ENCODE peak calls at places on chromosome 13, in nine cellular contexts. K is T-helper 2 cell; V is globus pallidus; Y is Calu3; I is HT-29; F is AG08395; E is activated naive CD4-positive, alpha-beta T cell treated with anti-CD3 and anti-CD28 coated beads, Interleukin-2, amount 50 U/mL, for 72 hours; W is activated T-cell treated with anti-CD3 and anti-CD28 coated beads, Interleukin-2, amount 50 U/mL, for 72 hours; T is stimulated activated CD4-positive, alpha-beta T cell treated with anti-CD3 and anti-CD28 coated beads, Interleukin-12 subunit alpha, Interleukin-12 subunit beta, amount 100 ng/mL, for 48 hours. O is an unnamed sample.

GRCh38 chr13:35857769-35858168 is 273.4 kb downstream of the DCLK1 start:
- DNase-seq in V (no peak), F (peak), T (no peak), Y (no peak), W (no peak), E (no peak), I (no peak), K (no peak), O (no peak)

GRCh38 chr13:77692746-77693448 is 4.6 kb upstream of the SLAIN1 start:
- DNase-seq in Y (no peak), V (peak), K (no peak), F (no peak), E (no peak), I (no peak), W (no peak), T (no peak), O (no peak)

GRCh38 chr13:74040200-74040599 is 94.0 kb downstream of the KLF12 start:
- DNase-seq in E (no peak), V (no peak), Y (peak), F (no peak), W (peak), K (no peak), I (peak), T (peak), O (peak)

GRCh38 chr13:28100149-28101121 is at the start of gene FLT3:
- DNase-seq in V (no peak), Y (peak), I (no peak), W (peak), T (peak), K (peak), F (no peak), E (peak), O (peak)

GRCh38 chr13:84658881-84659661 is 776.8 kb upstream of the SLITRK1 start:
- DNase-seq in T (no peak), I (no peak), E (no peak), F (no peak), W (no peak), Y (no peak), V (no peak), K (no peak), O (no peak)

GRCh38 chr13:93080587-93080986 is 146.0 kb upstream of the GPC6 start:
- DNase-seq in Y (no peak), W (no peak), E (no peak), F (no peak), I (peak), T (no peak), V (no peak), K (peak), O (no peak)

GRCh38 chr13:100434010-100434763 is 154.4 kb downstream of the GGACT start:
- DNase-seq in E (no peak), V (no peak), T (no peak), I (peak), K (peak), F (peak), Y (no peak), W (no peak), O (no peak)

GRCh38 chr13:94416454-94417080 is 62.9 kb downstream of the DCT start:
- DNase-seq in W (no peak), K (peak), Y (no peak), T (no peak), I (peak), E (no peak), V (no peak), F (no peak), O (peak)

GRCh38 chr13:74114202-74114601 is 20.0 kb downstream of the KLF12 start:
- DNase-seq in T (no peak), Y (no peak), E (no peak), I (no peak), V (no peak), W (no peak), F (peak), K (no peak), O (no peak)

GRCh38 chr13:66574606-66575005 is 655.5 kb downstream of the PCDH9 start:
- DNase-seq in F (peak), K (no peak), V (no peak), I (no peak), W (no peak), E (no peak), T (no peak), Y (no peak), O (no peak)

GRCh38 chr13:49859568-49859967 is 67.1 kb upstream of the KPNA3 start:
- DNase-seq in V (no peak), I (no peak), F (peak), W (no peak), T (no peak), E (no peak), K (no peak), Y (peak), O (no peak)

GRCh38 chr13:47211106-47211505 is 314.3 kb upstream of the HTR2A start:
- DNase-seq in Y (no peak), T (no peak), E (no peak), W (no peak), V (no peak), K (no peak), I (no peak), F (no peak), O (no peak)

O was measured in WERI-Rb-1.